ENCODE peak calls at places on chromosomes 16 and 17, in six cellular contexts. R, W, Y, E, S and X are unnamed samples.

GRCh38 chr16:10957771-10958486 is 13.6 kb downstream of the CLEC16A start:
- DNase-seq in R (no peak), W (peak), Y (no peak), E (no peak), S (no peak), X (no peak)

GRCh38 chr17:40025991-40026815 is 11.0 kb downstream of the CSF3 start:
- DNase-seq in R (no peak), W (peak), Y (no peak), E (no peak), S (no peak), X (no peak)

GRCh38 chr16:67869653-67870052 is 3.2 kb upstream of the EDC4 start:
- DNase-seq in R (no peak), W (no peak), Y (no peak), E (no peak), S (no peak), X (no peak)

GRCh38 chr16:17222756-17223411 is 247.9 kb downstream of the XYLT1 start:
- DNase-seq in R (no peak), W (no peak), Y (peak), E (no peak), S (peak), X (no peak)

GRCh38 chr17:71919896-71920295 is 200.9 kb upstream of the SOX9 start:
- DNase-seq in R (no peak), W (no peak), Y (no peak), E (no peak), S (no peak), X (no peak)

GRCh38 chr16:62036101-62036806 is at the start of gene CDH8:
- DNase-seq in R (no peak), W (no peak), Y (no peak), E (peak), S (no peak), X (no peak)

GRCh38 chr17:49910094-49910857 is 58.7 kb upstream of the DLX4 start:
- DNase-seq in R (no peak), W (no peak), Y (no peak), E (peak), S (no peak), X (no peak)

GRCh38 chr17:80790021-80790765 is 201.4 kb upstream of the CHMP6 start:
- DNase-seq in R (no peak), W (peak), Y (no peak), E (peak), S (no peak), X (peak)

GRCh38 chr17:66964930-66965800 is 658 bp downstream of the CACNG4 start:
- DNase-seq in R (no peak), W (no peak), Y (no peak), E (peak), S (no peak), X (no peak)

GRCh38 chr17:52148969-52149351 is 9.6 kb downstream of the CA10 start:
- DNase-seq in R (no peak), W (no peak), Y (no peak), E (no peak), S (no peak), X (no peak)

GRCh38 chr16:69872888-69873287 is 78.2 kb upstream of the CLEC18A start:
- DNase-seq in R (no peak), W (no peak), Y (no peak), E (no peak), S (no peak), X (no peak)

GRCh38 chr16:4064950-4065352 is 51.3 kb downstream of the ADCY9 start:
- DNase-seq in R (no peak), W (peak), Y (no peak), E (no peak), S (no peak), X (peak)

GRCh38 chr17:42182927-42183734 is 2.1 kb downstream of the HCRT start:
- DNase-seq in R (peak), W (no peak), Y (no peak), E (no peak), S (no peak), X (no peak)

GRCh38 chr16:25198021-25198420 is 18.7 kb upstream of the AQP8 start:
- DNase-seq in R (no peak), W (no peak), Y (no peak), E (no peak), S (no peak), X (no peak)

GRCh38 chr17:71601894-71602504 is 518.8 kb upstream of the SOX9 start:
- DNase-seq in R (no peak), W (no peak), Y (no peak), E (no peak), S (no peak), X (no peak)

GRCh38 chr17:52071712-52072111 is 86.8 kb downstream of the CA10 start:
- DNase-seq in R (no peak), W (no peak), Y (no peak), E (no peak), S (no peak), X (no peak)

GRCh38 chr17:29291163-29291752 is 2.7 kb downstream of the NUFIP2 start:
- DNase-seq in R (peak), W (peak), Y (peak), E (no peak), S (no peak), X (no peak)

GRCh38 chr16:48231675-48232214 is 12.4 kb upstream of the LONP2 start:
- DNase-seq in R (no peak), W (peak), Y (peak), E (peak), S (no peak), X (no peak)

GRCh38 chr16:30016555-30017276 is 5.9 kb upstream of the DOC2A start:
- DNase-seq in R (no peak), W (no peak), Y (no peak), E (no peak), S (peak), X (no peak)

GRCh38 chr16:89784409-89784808 is 32.0 kb downstream of the FANCA start:
- DNase-seq in R (no peak), W (no peak), Y (no peak), E (no peak), S (no peak), X (peak)

GRCh38 chr16:2333772-2334379 is 6.7 kb downstream of the ABCA3 start:
- DNase-seq in R (no peak), W (no peak), Y (no peak), E (no peak), S (no peak), X (no peak)

GRCh38 chr17:39677581-39678339 is 9.5 kb downstream of the PNMT start:
- DNase-seq in R (no peak), W (no peak), Y (no peak), E (no peak), S (peak), X (no peak)

GRCh38 chr17:32269377-32269776 is 3.7 kb downstream of the RHBDL3 start:
- DNase-seq in R (no peak), W (no peak), Y (no peak), E (no peak), S (peak), X (no peak)

GRCh38 chr16:50360033-50360778 is 8.6 kb downstream of the BRD7 start:
- DNase-seq in R (no peak), W (no peak), Y (no peak), E (no peak), S (no peak), X (no peak)

GRCh38 chr16:79269211-79269863 is 331.2 kb downstream of the MAF start:
- DNase-seq in R (no peak), W (peak), Y (no peak), E (no peak), S (no peak), X (no peak)

GRCh38 chr16:5314377-5314776 is 216.8 kb upstream of the EEF2KMT start:
- DNase-seq in R (no peak), W (no peak), Y (no peak), E (no peak), S (no peak), X (no peak)

GRCh38 chr17:78822552-78822951 is 18.1 kb downstream of the USP36 start:
- DNase-seq in R (no peak), W (no peak), Y (no peak), E (no peak), S (no peak), X (no peak)

GRCh38 chr17:51097708-51098446 is 22.8 kb downstream of the SPAG9 start:
- DNase-seq in R (no peak), W (no peak), Y (no peak), E (peak), S (no peak), X (no peak)

GRCh38 chr16:85291302-85292148 is 179.3 kb upstream of the CIBAR2 start:
- DNase-seq in R (no peak), W (no peak), Y (no peak), E (no peak), S (peak), X (no peak)

GRCh38 chr16:28321700-28322411 is 29.5 kb downstream of the SBK1 start:
- DNase-seq in R (no peak), W (no peak), Y (no peak), E (peak), S (no peak), X (no peak)

GRCh38 chr16:4612474-4612931 is 2.2 kb downstream of the UBALD1 start:
- DNase-seq in R (no peak), W (no peak), Y (no peak), E (peak), S (no peak), X (no peak)

GRCh38 chr17:63974594-63975192 is 2.0 kb upstream of the SCN4A start:
- DNase-seq in R (no peak), W (no peak), Y (no peak), E (no peak), S (no peak), X (no peak)